ENCODE peak calls at places on chromosomes 6 and 20, in ten cellular contexts. G is activated T-cell treated with anti-CD3 and anti-CD28 coated beads, Interleukin-2, amount 50 U/mL, for 72 hours; W is mesenteric fat pad; Y is ACHN; S is NCI-H460; V is upper lobe of right lung; R is transverse colon; E is Caco-2; H is KBM-7; M is activated T-helper 1 cell treated with anti-CD3 and anti-CD28 coated beads, Interleukin-2, amount 50 U/mL, for 16 hours. N is an unnamed sample.

GRCh38 chr6:140237251-140237650 is 862.8 kb upstream of the CITED2 start:
- DNase-seq in G (no peak), S (no peak), Y (no peak), W (no peak), E (no peak), V (no peak), R (no peak), H (no peak), M (no peak), N (no peak)

GRCh38 chr20:6765469-6766058 is 1.9 kb upstream of the BMP2 start:
- DNase-seq in V (no peak), W (no peak), S (peak; percentile 65), M (no peak), G (peak; percentile 3), R (no peak), Y (peak; percentile 50), E (no peak), H (peak; percentile 91), N (peak; percentile 71)

GRCh38 chr6:13765570-13765969 is 48.8 kb downstream of the MCUR1 start:
- DNase-seq in W (peak; percentile 1), S (no peak), Y (no peak), M (no peak), V (no peak), H (peak; percentile 12), R (no peak), E (no peak), G (no peak), N (no peak)

GRCh38 chr6:14454467-14454763 is 336.8 kb downstream of the CD83 start:
- DNase-seq in W (no peak), V (no peak), H (peak; percentile 34), R (peak; percentile 76), S (no peak), E (no peak), Y (no peak), M (no peak), G (peak; percentile 68), N (no peak)

GRCh38 chr20:63235399-63235983 is at the start of gene BIRC7:
- DNase-seq in R (no peak), H (no peak), S (no peak), M (no peak), G (no peak), E (peak; percentile 79), Y (no peak), W (no peak), V (peak; percentile 85), N (no peak)

GRCh38 chr6:44022296-44022661 is 105.0 kb downstream of the MRPL14 start:
- DNase-seq in G (no peak), Y (no peak), W (peak; percentile 80), R (no peak), V (peak; percentile 45), S (no peak), H (no peak), M (no peak), E (no peak), N (peak; percentile 33)

GRCh38 chr20:19976595-19977372 is 40.4 kb upstream of the NAA20 start:
- DNase-seq in Y (peak; percentile 78), V (peak; percentile 84), M (no peak), W (no peak), H (no peak), R (no peak), S (peak; percentile 68), G (no peak), E (peak; percentile 74), N (peak; percentile 33)

GRCh38 chr6:167892835-167893234 is 66.1 kb downstream of the AFDN start:
- DNase-seq in E (no peak), W (no peak), S (no peak), V (no peak), G (no peak), Y (no peak), M (no peak), H (no peak), R (no peak), N (no peak)

GRCh38 chr20:47956261-47956995 is 171.1 kb upstream of the SULF2 start:
- DNase-seq in E (no peak), H (no peak), V (no peak), M (no peak), G (no peak), S (no peak), R (no peak), Y (no peak), W (no peak), N (peak; percentile 36)

GRCh38 chr20:20241966-20242365 is 125.9 kb upstream of the INSM1 start:
- DNase-seq in S (no peak), H (no peak), G (no peak), R (no peak), W (no peak), E (no peak), V (no peak), Y (no peak), M (no peak), N (no peak)

GRCh38 chr6:34650823-34651222 is 45.7 kb downstream of the ILRUN start:
- DNase-seq in W (no peak), E (no peak), G (no peak), V (no peak), M (no peak), Y (no peak), S (no peak), H (no peak), R (no peak), N (no peak)

GRCh38 chr20:63094767-63095499 is 88.2 kb upstream of the BHLHE23 start:
- DNase-seq in M (no peak), H (no peak), V (no peak), R (peak; percentile 2), S (no peak), E (peak; percentile 38), G (no peak), Y (no peak), W (peak; percentile 72), N (no peak)

GRCh38 chr6:139109558-139109957 is 25.3 kb upstream of the HECA start:
- DNase-seq in E (peak; percentile 59), R (no peak), Y (peak; percentile 10), W (no peak), G (peak; percentile 46), H (peak; percentile 74), S (no peak), M (no peak), V (no peak), N (peak; percentile 50)

N was measured in dermis microvascular lymphatic vessel endothelial cell.